ENCODE peak calls at places on chromosomes 16 and 17, in six cellular contexts. One of them, this sample, is unnamed.

GRCh38 chr17:44610331-44610730 is 45.9 kb upstream of the MEIOC start:
- DNase-seq in HepG2: no peak
- DNase-seq in stomach: no peak
- DNase-seq in H1: no peak
- DNase-seq in HL-60: no peak
- DNase-seq in prostate gland: no peak
- DNase-seq in this sample: no peak

GRCh38 chr16:60031751-60032150 is 1297.6 kb upstream of the GOT2 start:
- DNase-seq in HepG2: no peak
- DNase-seq in stomach: no peak
- DNase-seq in H1: no peak
- DNase-seq in HL-60: no peak
- DNase-seq in prostate gland: no peak
- DNase-seq in this sample: no peak

GRCh38 chr17:67602974-67603373 is 114.8 kb upstream of the NOL11 start:
- DNase-seq in HepG2: peak; percentile 71
- DNase-seq in stomach: peak; percentile 53
- DNase-seq in H1: peak; percentile 21
- DNase-seq in HL-60: peak; percentile 46
- DNase-seq in prostate gland: no peak
- DNase-seq in this sample: no peak

GRCh38 chr16:7148606-7149005 is 184.0 kb upstream of the RBFOX1 start:
- DNase-seq in HepG2: no peak
- DNase-seq in stomach: no peak
- DNase-seq in H1: no peak
- DNase-seq in HL-60: no peak
- DNase-seq in prostate gland: no peak
- DNase-seq in this sample: no peak

GRCh38 chr16:83470406-83470805 is 337.4 kb upstream of the HSBP1 start:
- DNase-seq in HepG2: no peak
- DNase-seq in stomach: no peak
- DNase-seq in H1: no peak
- DNase-seq in HL-60: no peak
- DNase-seq in prostate gland: no peak
- DNase-seq in this sample: no peak

GRCh38 chr17:59498421-59499307 is 66.7 kb upstream of the DHX40 start:
- DNase-seq in HepG2: peak; percentile 33
- DNase-seq in stomach: no peak
- DNase-seq in H1: no peak
- DNase-seq in HL-60: no peak
- DNase-seq in prostate gland: no peak
- DNase-seq in this sample: no peak

GRCh38 chr17:2906907-2907306 is 110.7 kb downstream of the RAP1GAP2 start:
- DNase-seq in HepG2: no peak
- DNase-seq in stomach: no peak
- DNase-seq in H1: no peak
- DNase-seq in HL-60: no peak
- DNase-seq in prostate gland: no peak
- DNase-seq in this sample: no peak

GRCh38 chr17:2724783-2725164 is 13.2 kb upstream of the CLUH start:
- DNase-seq in HepG2: no peak
- DNase-seq in stomach: peak; percentile 46
- DNase-seq in H1: peak; percentile 61
- DNase-seq in HL-60: peak; percentile 16
- DNase-seq in prostate gland: no peak
- DNase-seq in this sample: no peak

GRCh38 chr17:44930667-44931066 is 15.4 kb upstream of the GFAP start:
- DNase-seq in HepG2: no peak
- DNase-seq in stomach: no peak
- DNase-seq in H1: no peak
- DNase-seq in HL-60: no peak
- DNase-seq in prostate gland: no peak
- DNase-seq in this sample: no peak

GRCh38 chr16:61237804-61238485 is 798.3 kb downstream of the CDH8 start:
- DNase-seq in HepG2: no peak
- DNase-seq in stomach: no peak
- DNase-seq in H1: no peak
- DNase-seq in HL-60: no peak
- DNase-seq in prostate gland: no peak
- DNase-seq in this sample: no peak

GRCh38 chr17:78793968-78794367 is 11.9 kb upstream of the CYTH1 start:
- DNase-seq in HepG2: no peak
- DNase-seq in stomach: no peak
- DNase-seq in H1: no peak
- DNase-seq in HL-60: no peak
- DNase-seq in prostate gland: no peak
- DNase-seq in this sample: no peak

GRCh38 chr16:17481741-17482140 is 11.0 kb upstream of the XYLT1 start:
- DNase-seq in HepG2: no peak
- DNase-seq in stomach: no peak
- DNase-seq in H1: no peak
- DNase-seq in HL-60: no peak
- DNase-seq in prostate gland: no peak
- DNase-seq in this sample: no peak

GRCh38 chr16:2775765-2776499 is 1.1 kb downstream of the ELOB start:
- DNase-seq in HepG2: no peak
- DNase-seq in stomach: no peak
- DNase-seq in H1: no peak
- DNase-seq in HL-60: no peak
- DNase-seq in prostate gland: no peak
- DNase-seq in this sample: no peak

GRCh38 chr17:74566132-74566753 is 1.1 kb downstream of the CD300H start:
- DNase-seq in HepG2: peak; percentile 18
- DNase-seq in stomach: peak; percentile 28
- DNase-seq in H1: peak; percentile 31
- DNase-seq in HL-60: peak; percentile 42
- DNase-seq in prostate gland: no peak
- DNase-seq in this sample: no peak

GRCh38 chr17:30554839-30555751 is 77.9 kb downstream of the GOSR1 start:
- DNase-seq in HepG2: peak; percentile 30
- DNase-seq in stomach: peak; percentile 26
- DNase-seq in H1: peak; percentile 17
- DNase-seq in HL-60: peak; percentile 45
- DNase-seq in prostate gland: no peak
- DNase-seq in this sample: no peak

GRCh38 chr17:73007447-73007846 is 85.0 kb downstream of the SLC39A11 start:
- DNase-seq in HepG2: no peak
- DNase-seq in stomach: peak; percentile 57
- DNase-seq in H1: no peak
- DNase-seq in HL-60: peak; percentile 23
- DNase-seq in prostate gland: no peak
- DNase-seq in this sample: no peak

GRCh38 chr17:59756236-59756818 is 48.9 kb downstream of the VMP1 start:
- DNase-seq in HepG2: peak; percentile 88
- DNase-seq in stomach: no peak
- DNase-seq in H1: no peak
- DNase-seq in HL-60: no peak
- DNase-seq in prostate gland: no peak
- DNase-seq in this sample: no peak

GRCh38 chr16:23496826-23497542 is 13.3 kb downstream of the GGA2 start:
- DNase-seq in HepG2: no peak
- DNase-seq in stomach: no peak
- DNase-seq in H1: no peak
- DNase-seq in HL-60: no peak
- DNase-seq in prostate gland: peak; percentile 31
- DNase-seq in this sample: no peak

GRCh38 chr17:38741853-38742421 is 6.2 kb downstream of the PCGF2 start:
- DNase-seq in HepG2: no peak
- DNase-seq in stomach: peak; percentile 83
- DNase-seq in H1: no peak
- DNase-seq in HL-60: no peak
- DNase-seq in prostate gland: peak; percentile 64
- DNase-seq in this sample: no peak

GRCh38 chr16:7183768-7184167 is 148.9 kb upstream of the RBFOX1 start:
- DNase-seq in HepG2: no peak
- DNase-seq in stomach: no peak
- DNase-seq in H1: no peak
- DNase-seq in HL-60: no peak
- DNase-seq in prostate gland: no peak
- DNase-seq in this sample: no peak

GRCh38 chr17:69173118-69173517 is 31.4 kb upstream of the ABCA6 start:
- DNase-seq in HepG2: no peak
- DNase-seq in stomach: no peak
- DNase-seq in H1: no peak
- DNase-seq in HL-60: no peak
- DNase-seq in prostate gland: no peak
- DNase-seq in this sample: no peak

GRCh38 chr16:84730406-84731106 is 30.8 kb downstream of the USP10 start:
- DNase-seq in HepG2: peak; percentile 74
- DNase-seq in stomach: peak; percentile 63
- DNase-seq in H1: no peak
- DNase-seq in HL-60: peak; percentile 72
- DNase-seq in prostate gland: peak; percentile 85
- DNase-seq in this sample: peak; percentile 85

GRCh38 chr16:49921791-49922456 is 66.0 kb upstream of the ZNF423 start:
- DNase-seq in HepG2: peak; percentile 63
- DNase-seq in stomach: peak; percentile 62
- DNase-seq in H1: peak; percentile 63
- DNase-seq in HL-60: peak; percentile 36
- DNase-seq in prostate gland: peak; percentile 48
- DNase-seq in this sample: no peak

GRCh38 chr17:28912281-28912937 is 9.5 kb upstream of the DHRS13 start:
- DNase-seq in HepG2: no peak
- DNase-seq in stomach: no peak
- DNase-seq in H1: no peak
- DNase-seq in HL-60: peak; percentile 20
- DNase-seq in prostate gland: no peak
- DNase-seq in this sample: no peak

GRCh38 chr17:14057591-14057990 is 11.7 kb upstream of the COX10 start:
- DNase-seq in HepG2: no peak
- DNase-seq in stomach: no peak
- DNase-seq in H1: no peak
- DNase-seq in HL-60: no peak
- DNase-seq in prostate gland: no peak
- DNase-seq in this sample: no peak

GRCh38 chr17:57782051-57782490 is 37.0 kb upstream of the CCDC182 start:
- DNase-seq in HepG2: no peak
- DNase-seq in stomach: no peak
- DNase-seq in H1: no peak
- DNase-seq in HL-60: peak; percentile 52
- DNase-seq in prostate gland: no peak
- DNase-seq in this sample: no peak

GRCh38 chr17:4220655-4221054 is 43.1 kb downstream of the ANKFY1 start:
- DNase-seq in HepG2: no peak
- DNase-seq in stomach: no peak
- DNase-seq in H1: no peak
- DNase-seq in HL-60: no peak
- DNase-seq in prostate gland: peak; percentile 20
- DNase-seq in this sample: no peak

GRCh38 chr17:74110467-74110866 is 93.0 kb upstream of the RPL38 start:
- DNase-seq in HepG2: peak; percentile 18
- DNase-seq in stomach: no peak
- DNase-seq in H1: no peak
- DNase-seq in HL-60: no peak
- DNase-seq in prostate gland: no peak
- DNase-seq in this sample: no peak

GRCh38 chr17:49866882-49867413 is 19.1 kb upstream of the TAC4 start:
- DNase-seq in HepG2: no peak
- DNase-seq in stomach: no peak
- DNase-seq in H1: no peak
- DNase-seq in HL-60: no peak
- DNase-seq in prostate gland: no peak
- DNase-seq in this sample: no peak

GRCh38 chr17:8826808-8827435 is 27.8 kb upstream of the MFSD6L start:
- DNase-seq in HepG2: no peak
- DNase-seq in stomach: no peak
- DNase-seq in H1: no peak
- DNase-seq in HL-60: no peak
- DNase-seq in prostate gland: no peak
- DNase-seq in this sample: peak; percentile 89
- TF ChIP-seq POLR2AphosphoS5 in HepG2: no peak
- TF ChIP-seq POLR2AphosphoS5 in stomach: no peak
- TF ChIP-seq POLR2AphosphoS5 in H1: no peak
- TF ChIP-seq POLR2AphosphoS5 in HL-60: no peak
- TF ChIP-seq POLR2AphosphoS5 in prostate gland: no peak
- TF ChIP-seq POLR2AphosphoS5 in this sample: no peak

GRCh38 chr16:87531418-87531817 is 38.6 kb upstream of the ZCCHC14 start:
- DNase-seq in HepG2: no peak
- DNase-seq in stomach: no peak
- DNase-seq in H1: no peak
- DNase-seq in HL-60: no peak
- DNase-seq in prostate gland: no peak
- DNase-seq in this sample: no peak
- TF ChIP-seq CTCF in HepG2: no peak
- TF ChIP-seq CTCF in stomach: no peak
- TF ChIP-seq CTCF in H1: no peak
- TF ChIP-seq CTCF in HL-60: no peak
- TF ChIP-seq CTCF in prostate gland: no peak
- TF ChIP-seq CTCF in this sample: no peak

GRCh38 chr17:63961355-63962207 is 11.1 kb downstream of the SCN4A start:
- DNase-seq in HepG2: peak; percentile 68
- DNase-seq in stomach: peak; percentile 44
- DNase-seq in H1: peak; percentile 100
- DNase-seq in HL-60: no peak
- DNase-seq in prostate gland: no peak
- DNase-seq in this sample: no peak

GRCh38 chr17:63960430-63960829 is 12.3 kb downstream of the SCN4A start:
- DNase-seq in HepG2: no peak
- DNase-seq in stomach: no peak
- DNase-seq in H1: no peak
- DNase-seq in HL-60: no peak
- DNase-seq in prostate gland: no peak
- DNase-seq in this sample: no peak

GRCh38 chr17:63960006-63960405 is 12.7 kb downstream of the SCN4A start:
- DNase-seq in HepG2: no peak
- DNase-seq in stomach: no peak
- DNase-seq in H1: no peak
- DNase-seq in HL-60: no peak
- DNase-seq in prostate gland: no peak
- DNase-seq in this sample: no peak

GRCh38 chr17:63962298-63962744 is 10.4 kb downstream of the SCN4A start:
- DNase-seq in HepG2: peak; percentile 70
- DNase-seq in stomach: no peak
- DNase-seq in H1: no peak
- DNase-seq in HL-60: no peak
- DNase-seq in prostate gland: no peak
- DNase-seq in this sample: no peak

DNA sequence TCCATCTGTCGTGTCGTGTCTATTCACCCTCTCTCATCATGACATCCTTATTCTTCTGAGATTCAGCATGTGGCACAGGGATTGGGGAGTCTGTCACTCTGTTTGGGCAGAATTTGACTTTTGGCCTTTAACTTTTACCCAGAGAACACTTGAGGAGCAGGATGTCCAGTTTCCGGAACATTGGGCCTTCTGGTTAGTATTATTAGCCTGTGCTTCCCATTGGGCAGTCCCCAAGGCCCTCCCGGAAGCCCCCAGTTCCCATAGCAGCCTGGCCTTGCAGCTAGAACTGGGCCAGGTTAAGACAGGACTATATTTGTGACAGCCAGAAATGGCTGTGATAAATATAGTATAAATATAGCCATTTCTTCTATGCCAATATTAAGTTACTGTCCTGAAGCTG is 9.6 kb downstream of the SCN4A start:
- DNase-seq in HepG2: no peak
- DNase-seq in stomach: no peak
- DNase-seq in H1: no peak
- DNase-seq in HL-60: no peak
- DNase-seq in prostate gland: no peak
- DNase-seq in this sample: no peak
- TF ChIP-seq POLR2AphosphoS5 in HepG2: no peak
- TF ChIP-seq POLR2AphosphoS5 in stomach: no peak
- TF ChIP-seq POLR2AphosphoS5 in H1: no peak
- TF ChIP-seq POLR2AphosphoS5 in HL-60: no peak
- TF ChIP-seq POLR2AphosphoS5 in prostate gland: no peak
- TF ChIP-seq POLR2AphosphoS5 in this sample: no peak

GRCh38 chr16:71365021-71365420 is 6.5 kb downstream of the CALB2 start:
- DNase-seq in HepG2: no peak
- DNase-seq in stomach: no peak
- DNase-seq in H1: no peak
- DNase-seq in HL-60: no peak
- DNase-seq in prostate gland: no peak
- DNase-seq in this sample: no peak
- TF ChIP-seq CTCF in HepG2: no peak
- TF ChIP-seq CTCF in stomach: no peak
- TF ChIP-seq CTCF in H1: no peak
- TF ChIP-seq CTCF in HL-60: no peak
- TF ChIP-seq CTCF in prostate gland: no peak
- TF ChIP-seq CTCF in this sample: no peak

This sample was measured in vagina.